ENCODE peak calls at places on chromosomes 7 and 10, in four cellular contexts. Q, P, I and A are unnamed samples.

GRCh38 chr10:8418631-8419030 is 364.1 kb downstream of the GATA3 start:
- DNase-seq in Q (no peak), P (no peak), I (no peak), A (no peak)

GRCh38 chr10:116606061-116606483 is 14.7 kb upstream of the PNLIPRP2 start:
- DNase-seq in Q (no peak), P (no peak), I (no peak), A (no peak)

GRCh38 chr7:47806701-47807103 is 141.6 kb downstream of the PKD1L1 start:
- DNase-seq in I (no peak), Q (no peak), P (no peak), A (peak; percentile 13)

GRCh38 chr10:24603333-24603732 is 120.4 kb downstream of the ARHGAP21 start:
- DNase-seq in I (peak; percentile 10), P (no peak), Q (no peak), A (no peak)

GRCh38 chr10:72328045-72328828 is 26.5 kb downstream of the DNAJB12 start:
- DNase-seq in I (no peak), P (peak; percentile 83), Q (peak; percentile 45), A (peak; percentile 60)

GRCh38 chr10:93028881-93029280 is 31.7 kb upstream of the CYP26C1 start:
- DNase-seq in I (no peak), P (no peak), Q (no peak), A (peak; percentile 39)

GRCh38 chr10:107899075-107899474 is 734.6 kb upstream of the SORCS1 start:
- DNase-seq in I (no peak), P (no peak), Q (no peak), A (no peak)

GRCh38 chr7:50310361-50310760 is 5.8 kb downstream of the IKZF1 start:
- DNase-seq in Q (no peak), P (no peak), I (no peak), A (no peak)

GRCh38 chr10:112536663-112537062 is 89.6 kb downstream of the VTI1A start:
- DNase-seq in I (no peak), P (no peak), Q (no peak), A (no peak)

GRCh38 chr7:94344826-94345225 is 49.9 kb upstream of the COL1A2 start:
- DNase-seq in P (no peak), I (no peak), Q (no peak), A (peak; percentile 37)

GRCh38 chr10:110475722-110476515 is 21.8 kb upstream of the DUSP5 start:
- DNase-seq in P (no peak), Q (no peak), I (no peak), A (no peak)

GRCh38 chr7:119935418-119936025 is 337.5 kb upstream of the KCND2 start:
- DNase-seq in Q (no peak), P (peak; percentile 36), I (no peak), A (peak; percentile 34)

GRCh38 chr7:77247206-77247850 is 47.7 kb upstream of the FGL2 start:
- DNase-seq in Q (peak; percentile 93), P (peak; percentile 51), I (peak; percentile 84), A (peak; percentile 55)

GRCh38 chr10:110474017-110474416 is 23.7 kb upstream of the DUSP5 start:
- DNase-seq in P (no peak), I (no peak), Q (no peak), A (no peak)

GRCh38 chr7:45237788-45238461 is 80.3 kb downstream of the RAMP3 start:
- DNase-seq in Q (no peak), P (no peak), I (no peak), A (no peak)

GRCh38 chr7:15866753-15867152 is 180.3 kb upstream of the MEOX2 start:
- DNase-seq in P (no peak), Q (no peak), I (no peak), A (no peak)

GRCh38 chr10:35347088-35347487 is 10.8 kb downstream of the CCNY start:
- DNase-seq in P (peak; percentile 92), I (no peak), Q (no peak), A (peak; percentile 48)

GRCh38 chr10:78849115-78849514 is 219.7 kb upstream of the ZMIZ1 start:
- DNase-seq in P (no peak), I (no peak), Q (no peak), A (no peak)

GRCh38 chr10:75417522-75417927 is 13.9 kb upstream of the LRMDA start:
- DNase-seq in Q (no peak), P (no peak), I (no peak), A (no peak)